ENCODE peak calls at places on chromosome 1, in six cellular contexts. One of them, this sample, is unnamed.

GRCh38 chr1:205521646-205522150 is 17.2 kb downstream of the CDK18 start:
- DNase-seq in GM20000: no peak
- DNase-seq in activated CD4-positive, alpha-beta memory T cell treated with anti-CD3 and anti-CD28 coated beads, Interleukin-2, amount 10 ng/mL, durations not matched to agents 7 days and 5 days: no peak
- DNase-seq in midbrain: no peak
- DNase-seq in stimulated activated CD4-positive, alpha-beta T cell treated with anti-CD3 and anti-CD28 coated beads, TNF-alpha, amount 100 ng/mL, for 1 hour: no peak
- DNase-seq in caudate nucleus: no peak
- DNase-seq in this sample: no peak

GRCh38 chr1:77536813-77537212 is 145.6 kb downstream of the ZZZ3 start:
- DNase-seq in GM20000: no peak
- DNase-seq in activated CD4-positive, alpha-beta memory T cell treated with anti-CD3 and anti-CD28 coated beads, Interleukin-2, amount 10 ng/mL, durations not matched to agents 7 days and 5 days: no peak
- DNase-seq in midbrain: no peak
- DNase-seq in stimulated activated CD4-positive, alpha-beta T cell treated with anti-CD3 and anti-CD28 coated beads, TNF-alpha, amount 100 ng/mL, for 1 hour: no peak
- DNase-seq in caudate nucleus: no peak
- DNase-seq in this sample: no peak

GRCh38 chr1:234368320-234369032 is 4.8 kb upstream of the COA6 start:
- DNase-seq in GM20000: no peak
- DNase-seq in activated CD4-positive, alpha-beta memory T cell treated with anti-CD3 and anti-CD28 coated beads, Interleukin-2, amount 10 ng/mL, durations not matched to agents 7 days and 5 days: peak; percentile 44
- DNase-seq in midbrain: no peak
- DNase-seq in stimulated activated CD4-positive, alpha-beta T cell treated with anti-CD3 and anti-CD28 coated beads, TNF-alpha, amount 100 ng/mL, for 1 hour: no peak
- DNase-seq in caudate nucleus: no peak
- DNase-seq in this sample: no peak

GRCh38 chr1:233105225-233105624 is 154.8 kb downstream of the NTPCR start:
- DNase-seq in GM20000: no peak
- DNase-seq in activated CD4-positive, alpha-beta memory T cell treated with anti-CD3 and anti-CD28 coated beads, Interleukin-2, amount 10 ng/mL, durations not matched to agents 7 days and 5 days: no peak
- DNase-seq in midbrain: no peak
- DNase-seq in stimulated activated CD4-positive, alpha-beta T cell treated with anti-CD3 and anti-CD28 coated beads, TNF-alpha, amount 100 ng/mL, for 1 hour: no peak
- DNase-seq in caudate nucleus: no peak
- DNase-seq in this sample: no peak

GRCh38 chr1:165376041-165376810 is 19.7 kb upstream of the LMX1A start:
- DNase-seq in GM20000: peak; percentile 39
- DNase-seq in activated CD4-positive, alpha-beta memory T cell treated with anti-CD3 and anti-CD28 coated beads, Interleukin-2, amount 10 ng/mL, durations not matched to agents 7 days and 5 days: no peak
- DNase-seq in midbrain: peak; percentile 89
- DNase-seq in stimulated activated CD4-positive, alpha-beta T cell treated with anti-CD3 and anti-CD28 coated beads, TNF-alpha, amount 100 ng/mL, for 1 hour: no peak
- DNase-seq in caudate nucleus: peak; percentile 47
- DNase-seq in this sample: peak; percentile 92

GRCh38 chr1:24635195-24635843 is 7.8 kb upstream of the SRRM1 start:
- DNase-seq in GM20000: peak; percentile 67
- DNase-seq in activated CD4-positive, alpha-beta memory T cell treated with anti-CD3 and anti-CD28 coated beads, Interleukin-2, amount 10 ng/mL, durations not matched to agents 7 days and 5 days: no peak
- DNase-seq in midbrain: peak; percentile 82
- DNase-seq in stimulated activated CD4-positive, alpha-beta T cell treated with anti-CD3 and anti-CD28 coated beads, TNF-alpha, amount 100 ng/mL, for 1 hour: no peak
- DNase-seq in caudate nucleus: no peak
- DNase-seq in this sample: no peak

GRCh38 chr1:234538930-234539649 is 60.1 kb upstream of the TARBP1 start:
- DNase-seq in GM20000: no peak
- DNase-seq in activated CD4-positive, alpha-beta memory T cell treated with anti-CD3 and anti-CD28 coated beads, Interleukin-2, amount 10 ng/mL, durations not matched to agents 7 days and 5 days: no peak
- DNase-seq in midbrain: no peak
- DNase-seq in stimulated activated CD4-positive, alpha-beta T cell treated with anti-CD3 and anti-CD28 coated beads, TNF-alpha, amount 100 ng/mL, for 1 hour: no peak
- DNase-seq in caudate nucleus: no peak
- DNase-seq in this sample: peak; percentile 64

GRCh38 chr1:21302747-21303715 is 12.8 kb upstream of the ECE1 start:
- DNase-seq in GM20000: no peak
- DNase-seq in activated CD4-positive, alpha-beta memory T cell treated with anti-CD3 and anti-CD28 coated beads, Interleukin-2, amount 10 ng/mL, durations not matched to agents 7 days and 5 days: no peak
- DNase-seq in midbrain: no peak
- DNase-seq in stimulated activated CD4-positive, alpha-beta T cell treated with anti-CD3 and anti-CD28 coated beads, TNF-alpha, amount 100 ng/mL, for 1 hour: no peak
- DNase-seq in caudate nucleus: no peak
- DNase-seq in this sample: no peak

This sample was measured in left cardiac atrium.